ENCODE peak calls at places on chromosomes 16 and 17, in four cellular contexts. V is GM06990, A is heart left ventricle, Q is thoracic aorta. S is an unnamed sample.
A peak's percentile ranks its signal among the peaks of the same experiment; 100 is the strongest.

GRCh38 chr16:69526831-69527655 is 38.7 kb upstream of the NFAT5 start:
- DNase-seq in V (no peak), Q (no peak), A (no peak), S (no peak)

GRCh38 chr17:63702223-63702577 is 2.3 kb upstream of the LIMD2 start:
- DNase-seq in V (no peak), Q (no peak), A (no peak), S (no peak)

GRCh38 chr16:50300942-50301625 is 34.7 kb downstream of the ADCY7 start:
- DNase-seq in V (no peak), Q (no peak), A (no peak), S (no peak)

GRCh38 chr17:59897090-59897489 is 4.2 kb downstream of the RPS6KB1 start:
- DNase-seq in A (no peak), Q (no peak), V (no peak), S (no peak)

GRCh38 chr17:28949185-28950016 is 1.9 kb downstream of the PHF12 start:
- DNase-seq in Q (no peak), V (peak; percentile 71), A (peak; percentile 67), S (no peak)

GRCh38 chr17:43599835-43600234 is 53.7 kb upstream of the ETV4 start:
- DNase-seq in A (no peak), V (no peak), Q (no peak), S (no peak)

GRCh38 chr17:80786470-80786869 is 205.2 kb upstream of the CHMP6 start:
- DNase-seq in A (no peak), V (no peak), Q (no peak), S (no peak)

GRCh38 chr16:52436646-52437645 is 110.0 kb downstream of the TOX3 start:
- DNase-seq in Q (no peak), V (no peak), A (no peak), S (no peak)

GRCh38 chr17:29059281-29059680 is 16.3 kb downstream of the PIPOX start:
- DNase-seq in V (no peak), Q (no peak), A (no peak), S (no peak)

GRCh38 chr16:1791943-1792812 is 1.3 kb downstream of the IGFALS start:
- DNase-seq in A (peak; percentile 6), Q (no peak), V (peak; percentile 15), S (no peak)

GRCh38 chr17:49775546-49776260 is 11.8 kb upstream of the FAM117A start:
- DNase-seq in Q (no peak), A (no peak), V (no peak), S (peak; percentile 64)

GRCh38 chr16:56606688-56607618 is 1.4 kb upstream of the MT2A start:
- DNase-seq in Q (peak; percentile 77), A (peak; percentile 75), V (no peak), S (peak; percentile 96)

GRCh38 chr16:71811261-71811803 is 2.7 kb upstream of the AP1G1 start:
- DNase-seq in Q (no peak), V (no peak), A (no peak), S (no peak)

GRCh38 chr17:43085489-43085888 is 39.7 kb downstream of the BRCA1 start:
- DNase-seq in Q (no peak), V (no peak), A (no peak), S (no peak)

GRCh38 chr16:57704905-57705852 is 10.6 kb downstream of the DRC7 start:
- DNase-seq in A (no peak), V (no peak), Q (no peak), S (no peak)

GRCh38 chr17:40427002-40427491 is 9.4 kb upstream of the TOP2A start:
- DNase-seq in V (no peak), Q (no peak), A (no peak), S (peak; percentile 11)

GRCh38 chr17:42051013-42051400 is 606 bp upstream of the C17orf113 start:
- DNase-seq in A (no peak), Q (no peak), V (no peak), S (no peak)

GRCh38 chr17:37558299-37558698 is 50.9 kb downstream of the SYNRG start:
- DNase-seq in V (no peak), Q (no peak), A (no peak), S (no peak)

GRCh38 chr17:37568350-37569053 is 40.7 kb downstream of the SYNRG start:
- DNase-seq in A (no peak), V (no peak), Q (no peak), S (no peak)

GRCh38 chr17:37567137-37567927 is 41.9 kb downstream of the SYNRG start:
- DNase-seq in V (no peak), A (no peak), Q (no peak), S (no peak)

GRCh38 chr17:37562016-37562745 is 47.0 kb downstream of the SYNRG start:
- DNase-seq in Q (no peak), A (no peak), V (no peak), S (no peak)

GRCh38 chr17:37564252-37564651 is 45.0 kb downstream of the SYNRG start:
- DNase-seq in Q (no peak), V (no peak), A (no peak), S (no peak)
- H3K4me3 ChIP-seq in Q (no peak overlapping the region), V (no peak overlapping the region), A (no peak overlapping the region), S (no peak overlapping the region)

GRCh38 chr17:1373710-1374237 is 26.2 kb downstream of the YWHAE start:
- DNase-seq in A (no peak), Q (no peak), V (no peak), S (no peak)

GRCh38 chr17:1372618-1373017 is 27.4 kb downstream of the YWHAE start:
- DNase-seq in V (no peak), A (no peak), Q (no peak), S (no peak)

GRCh38 chr17:1376061-1376460 is 24.0 kb downstream of the YWHAE start:
- DNase-seq in A (no peak), Q (no peak), V (no peak), S (no peak)

GRCh38 chr17:1375615-1376014 is 24.4 kb downstream of the YWHAE start:
- DNase-seq in Q (no peak), A (no peak), V (no peak), S (no peak)

DNA sequence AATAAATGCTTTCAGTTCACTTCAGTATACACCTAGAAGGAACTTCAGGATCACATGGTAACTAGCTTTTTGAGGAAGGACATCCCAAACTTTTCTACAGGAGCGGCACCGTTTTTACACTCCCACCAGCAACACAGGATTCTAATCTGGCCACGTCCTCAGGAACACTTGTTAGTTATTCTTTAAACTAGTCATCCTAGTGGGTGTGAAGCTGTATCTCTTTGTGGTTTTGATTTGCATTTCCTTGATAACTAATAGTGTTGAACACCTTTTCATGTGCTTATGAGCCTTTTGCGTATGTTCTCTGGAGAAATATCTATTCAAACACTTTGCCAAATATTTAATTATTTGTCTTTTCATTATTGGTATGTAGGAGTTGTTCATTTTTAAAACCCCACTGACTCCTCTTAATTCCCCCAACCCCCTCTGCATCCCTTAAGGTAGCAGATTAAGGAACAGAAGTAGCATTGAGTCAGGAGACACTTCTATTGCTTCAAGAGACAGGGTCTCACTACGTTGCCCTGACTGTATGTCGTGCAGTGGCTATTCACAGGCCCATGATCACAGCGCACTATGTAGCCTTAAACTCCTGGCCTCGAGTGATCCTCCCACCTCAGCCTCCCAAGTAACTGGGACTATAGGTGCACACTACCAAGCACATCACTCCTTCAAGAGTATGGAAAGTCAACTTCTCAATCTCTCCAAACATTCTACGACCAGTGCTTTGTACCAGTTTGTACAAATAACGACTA is 25.4 kb downstream of the YWHAE start:
- DNase-seq in Q (no peak), V (no peak), A (no peak), S (no peak)
- H3K36me3 ChIP-seq in Q (no peaks in the 10 kb centered on the region), V (peaks cover 1% of the 10 kb centered on the region), A (peaks cover 22% of the 10 kb centered on the region), S (no peaks in the 10 kb centered on the region)

GRCh38 chr17:75633484-75634375 is 496 bp downstream of the SMIM5 start:
- DNase-seq in Q (peak; percentile 38), A (peak; percentile 92), V (peak; percentile 41), S (peak; percentile 95)

GRCh38 chr17:75632428-75632827 is 806 bp upstream of the SMIM5 start:
- DNase-seq in Q (no peak), V (no peak), A (no peak), S (no peak)

GRCh38 chr17:75631353-75631752 is 1.9 kb upstream of the SMIM5 start:
- DNase-seq in Q (no peak), A (no peak), V (no peak), S (no peak)

GRCh38 chr17:75634376-75634740 is 1.1 kb downstream of the SMIM5 start:
- DNase-seq in V (no peak), Q (no peak), A (no peak), S (no peak)

DNA sequence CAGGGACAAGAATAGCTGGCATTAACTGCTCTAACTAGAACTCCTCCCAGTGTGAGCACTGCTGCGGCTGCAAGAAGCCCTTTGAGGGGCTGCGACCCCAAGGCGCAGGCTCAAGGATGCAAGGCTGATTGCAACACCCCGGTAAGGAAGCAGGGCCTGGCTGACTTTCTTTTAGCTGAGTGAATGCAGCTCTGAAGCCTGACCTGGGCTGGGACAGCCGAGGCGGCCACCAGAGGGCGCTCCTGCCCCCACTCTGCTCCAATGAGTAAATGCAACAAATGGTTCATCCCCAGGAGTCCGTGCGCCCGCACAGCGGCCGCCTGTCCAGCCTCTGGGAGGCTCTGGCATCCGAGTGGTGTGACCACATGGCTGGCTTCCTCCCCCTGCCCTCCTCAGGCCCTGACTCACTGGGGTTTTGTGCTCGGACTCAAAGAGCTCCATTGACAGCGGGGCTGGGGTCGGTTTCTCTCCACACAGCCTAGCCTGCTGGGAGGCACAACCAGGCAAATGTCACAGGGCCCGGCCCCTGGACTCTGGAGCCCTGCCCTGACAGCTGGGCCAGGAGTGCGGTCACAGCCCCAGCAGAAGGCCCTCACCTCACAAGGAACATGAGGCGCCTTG is at the start of gene SMIM5:
- DNase-seq in Q (peak; percentile 50), V (peak; percentile 75), A (peak; percentile 86), S (peak; percentile 90)
- H3K4me3 ChIP-seq in Q (peak within 1 kb of the TSS; percentile 36), V (no peak within 1 kb of the TSS), A (no peak within 1 kb of the TSS), S (peak within 1 kb of the TSS; percentile 27)

GRCh38 chr16:87425941-87426340 is 33.8 kb downstream of the MAP1LC3B start:
- DNase-seq in A (no peak), Q (no peak), V (no peak), S (no peak)
- H3K36me3 ChIP-seq in A (peaks cover 53% of the 10 kb centered on the region), Q (peaks cover 16% of the 10 kb centered on the region), V (no peaks in the 10 kb centered on the region), S (peaks cover 40% of the 10 kb centered on the region)

GRCh38 chr17:51435641-51436091 is 175.3 kb downstream of the UTP18 start:
- DNase-seq in Q (no peak), A (no peak), V (no peak), S (no peak)
- H3K4me3 ChIP-seq in Q (no peak overlapping the region), A (no peak overlapping the region), V (no peak overlapping the region), S (no peak overlapping the region)

GRCh38 chr17:1002412-1002753 is 5.5 kb downstream of the TIMM22 start:
- DNase-seq in Q (no peak), V (no peak), A (no peak), S (no peak)
- H3K36me3 ChIP-seq in Q (peaks cover 18% of the 10 kb centered on the region), V (peaks cover 39% of the 10 kb centered on the region), A (peaks cover 86% of the 10 kb centered on the region), S (peaks cover 68% of the 10 kb centered on the region)

GRCh38 chr16:87304951-87305350 is 12.2 kb downstream of the C16orf95 start:
- DNase-seq in Q (no peak), V (no peak), A (no peak), S (no peak)
- H3K4me3 ChIP-seq in Q (no peak overlapping the region), V (no peak overlapping the region), A (no peak overlapping the region), S (no peak overlapping the region)

S was measured in right atrium auricular region.